ENCODE peak calls at places on chromosomes 6 and 20, in eight cellular contexts. G, Z, F, D, M, N, I and S are unnamed samples.

GRCh38 chr20:2800590-2801458 is at the start of gene CPXM1:
- DNase-seq in G (no peak), Z (no peak), F (no peak), D (peak), M (no peak), N (no peak), I (no peak), S (no peak)

GRCh38 chr20:13147071-13147961 is 73.8 kb upstream of the ISM1 start:
- DNase-seq in G (no peak), Z (no peak), F (peak), D (no peak), M (no peak), N (no peak), I (no peak), S (no peak)

GRCh38 chr6:27502508-27503435 is 29.9 kb upstream of the ZNF184 start:
- DNase-seq in G (peak), Z (peak), F (no peak), D (peak), M (no peak), N (peak), I (peak), S (no peak)

GRCh38 chr6:137240168-137240567 is 21.0 kb upstream of the IFNGR1 start:
- DNase-seq in G (peak), Z (peak), F (peak), D (no peak), M (no peak), N (no peak), I (no peak), S (no peak)

GRCh38 chr6:12595161-12595792 is 121.3 kb upstream of the PHACTR1 start:
- DNase-seq in G (no peak), Z (no peak), F (no peak), D (no peak), M (no peak), N (no peak), I (no peak), S (no peak)

GRCh38 chr6:137271245-137272183 is 52.3 kb upstream of the IFNGR1 start:
- DNase-seq in G (no peak), Z (no peak), F (no peak), D (no peak), M (peak), N (no peak), I (peak), S (no peak)

GRCh38 chr6:139882977-139883728 is 508.7 kb upstream of the CITED2 start:
- DNase-seq in G (no peak), Z (no peak), F (no peak), D (no peak), M (no peak), N (no peak), I (no peak), S (no peak)

GRCh38 chr20:37356387-37356786 is 10.4 kb downstream of the SRC start:
- DNase-seq in G (peak), Z (peak), F (no peak), D (no peak), M (no peak), N (no peak), I (no peak), S (no peak)

GRCh38 chr6:33702345-33702977 is 9.0 kb downstream of the UQCC2 start:
- DNase-seq in G (peak), Z (peak), F (no peak), D (peak), M (peak), N (no peak), I (peak), S (peak)

GRCh38 chr6:131627724-131628682 is at the start of gene MED23:
- DNase-seq in G (peak), Z (peak), F (peak), D (peak), M (peak), N (peak), I (peak), S (peak)

GRCh38 chr6:36329798-36330291 is 6.8 kb downstream of the BNIP5 start:
- DNase-seq in G (no peak), Z (no peak), F (no peak), D (no peak), M (no peak), N (no peak), I (no peak), S (no peak)

GRCh38 chr6:165636015-165636414 is 27.0 kb downstream of the PDE10A start:
- DNase-seq in G (no peak), Z (no peak), F (no peak), D (no peak), M (no peak), N (no peak), I (no peak), S (no peak)

GRCh38 chr20:35947489-35947888 is 6.8 kb downstream of the SCAND1 start:
- DNase-seq in G (no peak), Z (no peak), F (no peak), D (no peak), M (peak), N (no peak), I (peak), S (peak)

GRCh38 chr6:125165256-125165655 is 11.7 kb downstream of the TPD52L1 start:
- DNase-seq in G (no peak), Z (no peak), F (no peak), D (no peak), M (no peak), N (no peak), I (no peak), S (no peak)

GRCh38 chr6:109454483-109455160 is 950 bp downstream of the MICAL1 start:
- DNase-seq in G (peak), Z (peak), F (peak), D (no peak), M (no peak), N (peak), I (no peak), S (no peak)
- TF ChIP-seq POLR2A in G (no peak), Z (no peak), F (no peak), D (no peak), M (no peak), N (no peak), I (no peak), S (no peak)

DNA sequence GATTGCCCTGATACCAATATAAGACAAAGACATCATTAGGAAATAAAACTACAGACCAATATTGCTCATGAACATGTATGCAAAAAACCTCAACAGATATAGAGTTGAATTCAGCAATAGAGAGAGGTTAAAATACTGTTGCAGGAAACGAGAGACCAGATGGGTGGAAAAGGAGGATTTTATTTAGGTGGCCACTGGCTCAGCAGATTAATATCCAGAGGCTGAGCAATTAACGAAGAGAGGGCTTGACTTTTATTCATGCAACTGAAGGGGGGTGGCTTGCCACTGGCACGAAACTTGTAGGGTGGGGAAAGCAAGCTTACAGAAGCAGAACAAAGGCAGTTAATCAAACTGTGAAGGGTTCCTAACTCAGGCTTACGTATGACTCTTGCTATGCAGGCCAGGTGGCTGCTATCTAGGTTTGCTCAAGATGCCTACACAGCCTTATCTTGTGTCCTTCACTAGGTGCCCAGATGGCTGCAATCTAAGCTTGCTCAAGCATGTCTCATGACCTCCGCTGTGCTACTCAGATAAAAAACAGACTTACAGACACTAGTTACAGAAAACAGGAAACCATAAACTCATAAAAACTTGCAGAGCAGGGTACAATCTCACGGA is 126.4 kb downstream of the MMUT start:
- DNase-seq in G (no peak), Z (no peak), F (no peak), D (no peak), M (no peak), N (no peak), I (no peak), S (no peak)
- TF ChIP-seq POLR2A in G (no peak), Z (no peak), F (no peak), D (no peak), M (no peak), N (no peak), I (no peak), S (no peak)

DNA sequence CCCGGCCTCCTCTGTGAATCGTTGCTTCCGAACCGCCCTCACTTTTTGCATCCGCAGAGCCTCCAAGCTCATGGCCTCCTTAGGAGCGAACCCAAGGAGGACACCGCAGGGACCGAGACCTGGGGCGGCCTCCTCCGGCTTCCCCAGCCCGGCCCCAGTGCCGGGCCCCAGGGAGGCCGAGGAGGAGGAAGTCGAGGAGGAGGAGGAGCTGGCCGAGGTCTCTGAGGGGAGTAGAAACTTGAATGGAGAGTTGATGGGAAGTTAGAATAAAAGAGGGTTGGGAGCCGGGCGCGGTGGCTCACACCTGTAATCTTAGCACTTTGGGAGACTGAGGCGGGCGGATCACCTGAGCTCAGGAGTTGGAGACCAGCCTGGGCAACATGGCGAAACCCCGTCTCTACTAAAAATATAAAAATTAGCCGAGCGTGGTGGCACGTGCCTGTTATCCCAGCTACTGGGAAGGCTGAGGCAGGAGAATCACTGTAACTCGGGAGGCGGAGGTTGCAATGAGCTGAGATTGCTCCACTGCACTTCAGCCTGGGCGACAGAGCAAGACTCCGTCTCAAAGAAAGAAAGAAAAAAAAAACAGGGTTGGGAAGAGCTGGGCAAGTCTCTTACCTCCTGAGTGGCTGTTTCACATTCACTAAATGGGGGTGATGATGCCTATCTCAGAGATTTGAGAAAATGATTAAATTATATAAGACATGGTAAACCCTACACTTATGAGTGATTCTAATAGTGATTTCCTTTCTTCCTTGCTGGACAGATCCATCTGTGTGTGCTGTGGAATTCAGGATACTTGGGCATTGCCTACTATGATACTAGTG is 805 bp downstream of the MSH5 start:
- DNase-seq in G (no peak), Z (peak), F (no peak), D (no peak), M (no peak), N (no peak), I (no peak), S (no peak)
- TF ChIP-seq POLR2A in G (no peak), Z (no peak), F (no peak), D (peak), M (no peak), N (no peak), I (no peak), S (peak)

GRCh38 chr20:25198663-25199363 is 3.3 kb downstream of the ENTPD6 start:
- DNase-seq in G (no peak), Z (peak), F (no peak), D (no peak), M (no peak), N (no peak), I (no peak), S (no peak)

GRCh38 chr20:25195962-25196700 is 619 bp downstream of the ENTPD6 start:
- DNase-seq in G (no peak), Z (no peak), F (no peak), D (no peak), M (peak), N (no peak), I (peak), S (no peak)

GRCh38 chr20:25196701-25197120 is 1.2 kb downstream of the ENTPD6 start:
- DNase-seq in G (no peak), Z (peak), F (no peak), D (no peak), M (peak), N (no peak), I (no peak), S (peak)

GRCh38 chr20:25197870-25198190 is 2.3 kb downstream of the ENTPD6 start:
- DNase-seq in G (no peak), Z (no peak), F (no peak), D (no peak), M (no peak), N (no peak), I (no peak), S (no peak)

GRCh38 chr20:25197173-25197869 is 1.8 kb downstream of the ENTPD6 start:
- DNase-seq in G (no peak), Z (peak), F (no peak), D (no peak), M (no peak), N (no peak), I (no peak), S (no peak)
- TF ChIP-seq POLR2A in G (no peak), Z (no peak), F (no peak), D (no peak), M (no peak), N (no peak), I (no peak), S (no peak)

GRCh38 chr6:15247750-15248450 is 2.0 kb downstream of the JARID2 start:
- DNase-seq in G (peak), Z (peak), F (peak), D (peak), M (peak), N (peak), I (no peak), S (peak)
- TF ChIP-seq POLR2A in G (no peak), Z (no peak), F (no peak), D (peak), M (peak), N (peak), I (no peak), S (peak)

DNA sequence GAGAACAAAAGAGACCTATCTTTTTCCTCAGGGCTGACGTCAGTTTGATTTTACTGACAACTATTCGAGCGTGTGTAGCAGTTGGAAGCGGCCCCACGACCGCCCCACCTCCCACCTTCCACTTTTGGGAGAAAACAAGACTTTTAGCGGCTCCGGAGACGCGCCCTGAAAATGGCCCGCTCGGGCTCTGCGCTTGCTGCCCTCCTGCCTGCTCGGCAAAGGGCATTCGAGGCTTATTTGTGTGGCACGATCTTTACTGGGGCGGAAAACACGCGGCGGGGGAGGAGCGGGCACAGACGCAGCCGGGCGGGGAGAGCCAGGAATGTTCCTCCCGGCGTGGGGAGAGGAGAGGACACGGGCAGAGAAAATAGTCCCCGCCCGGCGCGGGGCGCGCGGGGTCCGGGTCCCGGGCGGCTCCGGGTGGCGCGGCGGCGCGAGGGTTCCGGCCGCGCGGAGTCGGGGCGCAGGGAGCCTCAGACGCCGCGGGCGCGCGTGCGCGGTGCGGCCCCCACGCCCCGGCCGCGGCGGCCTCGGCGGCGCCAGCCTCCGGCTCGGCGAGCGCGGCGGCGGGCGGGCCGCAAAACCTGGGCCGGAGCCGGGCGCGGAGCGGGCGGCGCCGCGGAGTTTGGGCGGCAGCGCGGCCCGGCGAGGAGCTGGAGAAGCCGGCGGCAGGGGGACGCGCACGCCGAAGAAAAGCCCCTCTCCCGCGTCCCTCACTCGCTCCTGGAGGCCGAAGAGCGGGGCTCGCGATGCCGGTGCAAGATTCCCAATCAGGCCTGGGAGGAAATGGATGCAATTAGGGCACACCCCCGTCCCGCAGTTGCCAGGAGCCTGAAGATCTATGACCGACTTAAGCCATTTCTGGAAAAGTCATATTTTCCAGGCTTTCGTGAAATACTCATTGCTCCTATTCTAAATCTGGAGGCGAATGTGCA is 90.0 kb upstream of the ARID1B start:
- DNase-seq in G (peak), Z (peak), F (peak), D (peak), M (peak), N (peak), I (peak), S (peak)
- TF ChIP-seq POLR2A in G (peak), Z (peak), F (peak), D (peak), M (peak), N (peak), I (peak), S (peak)